ENCODE peak calls at places on chromosomes 4 and X, in nine cellular contexts. One of them, this sample, is unnamed.

GRCh38 chr4:20251061-20251795 is 477 bp upstream of the SLIT2 start:
- DNase-seq in uterus: no peak
- DNase-seq in neural crest cell: no peak
- DNase-seq in IMR-90: peak
- DNase-seq in heart right ventricle: no peak
- DNase-seq in sigmoid colon: no peak
- DNase-seq in glutamatergic neuron: no peak
- DNase-seq in fibroblast of mammary gland: no peak
- DNase-seq in A549: no peak
- DNase-seq in this sample: no peak

GRCh38 chr4:101954975-101955678 is 164.6 kb downstream of the BANK1 start:
- DNase-seq in uterus: no peak
- DNase-seq in neural crest cell: no peak
- DNase-seq in IMR-90: no peak
- DNase-seq in heart right ventricle: no peak
- DNase-seq in sigmoid colon: no peak
- DNase-seq in glutamatergic neuron: no peak
- DNase-seq in fibroblast of mammary gland: no peak
- DNase-seq in A549: no peak
- DNase-seq in this sample: no peak

GRCh38 chr4:120066182-120066524 is 495 bp downstream of the MAD2L1 start:
- DNase-seq in uterus: no peak
- DNase-seq in neural crest cell: no peak
- DNase-seq in IMR-90: no peak
- DNase-seq in heart right ventricle: no peak
- DNase-seq in sigmoid colon: no peak
- DNase-seq in glutamatergic neuron: no peak
- DNase-seq in fibroblast of mammary gland: no peak
- DNase-seq in A549: no peak
- DNase-seq in this sample: no peak

GRCh38 chrX:135652602-135653001 is 60.8 kb upstream of the CT45A1 start:
- DNase-seq in uterus: no peak
- DNase-seq in neural crest cell: no peak
- DNase-seq in IMR-90: no peak
- DNase-seq in heart right ventricle: no peak
- DNase-seq in sigmoid colon: no peak
- DNase-seq in glutamatergic neuron: no peak
- DNase-seq in fibroblast of mammary gland: no peak
- DNase-seq in A549: no peak
- DNase-seq in this sample: no peak

GRCh38 chr4:140645614-140646412 is 77.1 kb upstream of the UCP1 start:
- DNase-seq in uterus: no peak
- DNase-seq in neural crest cell: no peak
- DNase-seq in IMR-90: peak
- DNase-seq in heart right ventricle: peak
- DNase-seq in sigmoid colon: no peak
- DNase-seq in glutamatergic neuron: no peak
- DNase-seq in fibroblast of mammary gland: no peak
- DNase-seq in A549: no peak
- DNase-seq in this sample: no peak

GRCh38 chr4:32268949-32269348 is 1548.8 kb downstream of the PCDH7 start:
- DNase-seq in uterus: no peak
- DNase-seq in neural crest cell: no peak
- DNase-seq in IMR-90: no peak
- DNase-seq in heart right ventricle: no peak
- DNase-seq in sigmoid colon: no peak
- DNase-seq in glutamatergic neuron: no peak
- DNase-seq in fibroblast of mammary gland: no peak
- DNase-seq in A549: peak
- DNase-seq in this sample: no peak

GRCh38 chr4:184475096-184475461 is 729 bp upstream of the IRF2 start:
- DNase-seq in uterus: peak
- DNase-seq in neural crest cell: no peak
- DNase-seq in IMR-90: peak
- DNase-seq in heart right ventricle: peak
- DNase-seq in sigmoid colon: peak
- DNase-seq in glutamatergic neuron: no peak
- DNase-seq in fibroblast of mammary gland: peak
- DNase-seq in A549: peak
- DNase-seq in this sample: no peak

GRCh38 chrX:54494166-54494969 is 1.7 kb downstream of the FGD1 start:
- DNase-seq in uterus: no peak
- DNase-seq in neural crest cell: no peak
- DNase-seq in IMR-90: no peak
- DNase-seq in heart right ventricle: no peak
- DNase-seq in sigmoid colon: no peak
- DNase-seq in glutamatergic neuron: no peak
- DNase-seq in fibroblast of mammary gland: no peak
- DNase-seq in A549: no peak
- DNase-seq in this sample: no peak

GRCh38 chrX:31355206-31355955 is 283.5 kb upstream of the FTHL17 start:
- DNase-seq in uterus: no peak
- DNase-seq in neural crest cell: no peak
- DNase-seq in IMR-90: no peak
- DNase-seq in heart right ventricle: no peak
- DNase-seq in sigmoid colon: no peak
- DNase-seq in glutamatergic neuron: no peak
- DNase-seq in fibroblast of mammary gland: no peak
- DNase-seq in A549: no peak
- DNase-seq in this sample: no peak

GRCh38 chr4:2330119-2331042 is 68.5 kb upstream of the MXD4 start:
- DNase-seq in uterus: no peak
- DNase-seq in neural crest cell: no peak
- DNase-seq in IMR-90: peak
- DNase-seq in heart right ventricle: no peak
- DNase-seq in sigmoid colon: no peak
- DNase-seq in glutamatergic neuron: no peak
- DNase-seq in fibroblast of mammary gland: peak
- DNase-seq in A549: peak
- DNase-seq in this sample: no peak

GRCh38 chr4:92198711-92199110 is 105.1 kb upstream of the GRID2 start:
- DNase-seq in uterus: no peak
- DNase-seq in neural crest cell: no peak
- DNase-seq in IMR-90: peak
- DNase-seq in heart right ventricle: no peak
- DNase-seq in sigmoid colon: no peak
- DNase-seq in glutamatergic neuron: no peak
- DNase-seq in fibroblast of mammary gland: peak
- DNase-seq in A549: no peak
- DNase-seq in this sample: no peak

GRCh38 chr4:75512336-75513211 is 1.6 kb downstream of the RCHY1 start:
- DNase-seq in uterus: no peak
- DNase-seq in neural crest cell: no peak
- DNase-seq in IMR-90: peak
- DNase-seq in heart right ventricle: no peak
- DNase-seq in sigmoid colon: no peak
- DNase-seq in glutamatergic neuron: no peak
- DNase-seq in fibroblast of mammary gland: peak
- DNase-seq in A549: no peak
- DNase-seq in this sample: no peak

GRCh38 chrX:134932528-134933217 is 58.1 kb upstream of the SMIM10 start:
- DNase-seq in uterus: no peak
- DNase-seq in neural crest cell: no peak
- DNase-seq in IMR-90: peak
- DNase-seq in heart right ventricle: no peak
- DNase-seq in sigmoid colon: no peak
- DNase-seq in glutamatergic neuron: no peak
- DNase-seq in fibroblast of mammary gland: peak
- DNase-seq in A549: no peak
- DNase-seq in this sample: no peak

GRCh38 chr4:15118281-15118680 is 116.0 kb downstream of the CPEB2 start:
- DNase-seq in uterus: no peak
- DNase-seq in neural crest cell: no peak
- DNase-seq in IMR-90: no peak
- DNase-seq in heart right ventricle: no peak
- DNase-seq in sigmoid colon: no peak
- DNase-seq in glutamatergic neuron: no peak
- DNase-seq in fibroblast of mammary gland: no peak
- DNase-seq in A549: peak
- DNase-seq in this sample: no peak

DNA sequence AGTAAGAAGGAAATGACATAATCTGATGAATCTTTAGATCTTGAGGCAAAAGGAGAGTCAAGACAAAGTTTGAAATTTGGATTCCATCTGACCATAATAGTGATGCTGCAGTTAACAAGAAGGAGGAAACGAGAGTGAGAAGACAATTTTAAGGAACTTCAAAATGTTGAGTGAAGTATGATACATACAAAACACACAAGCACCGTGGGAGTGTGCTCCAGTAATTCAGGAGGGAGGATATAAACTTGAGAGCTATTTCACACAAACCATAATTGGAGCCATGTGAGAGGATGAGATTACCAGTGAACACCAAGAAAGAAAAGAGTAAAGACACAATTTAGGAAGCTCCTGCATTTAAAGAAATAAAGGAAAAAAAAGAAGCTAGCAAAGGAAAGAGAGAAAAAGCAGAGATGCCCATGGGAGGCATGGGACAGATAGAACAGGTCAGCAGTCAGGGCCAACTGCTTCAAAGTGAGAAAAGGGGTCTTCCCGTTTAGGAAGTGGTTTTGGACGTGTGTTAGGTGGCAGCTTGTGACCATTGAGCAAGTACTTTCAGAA is 150.7 kb upstream of the SLC7A11 start:
- DNase-seq in uterus: no peak
- DNase-seq in neural crest cell: no peak
- DNase-seq in IMR-90: no peak
- DNase-seq in heart right ventricle: no peak
- DNase-seq in sigmoid colon: no peak
- DNase-seq in glutamatergic neuron: no peak
- DNase-seq in fibroblast of mammary gland: no peak
- DNase-seq in A549: no peak
- DNase-seq in this sample: no peak
- TF ChIP-seq CTCF in uterus: no peak
- TF ChIP-seq CTCF in neural crest cell: no peak
- TF ChIP-seq CTCF in IMR-90: no peak
- TF ChIP-seq CTCF in heart right ventricle: no peak
- TF ChIP-seq CTCF in sigmoid colon: no peak
- TF ChIP-seq CTCF in glutamatergic neuron: no peak
- TF ChIP-seq CTCF in fibroblast of mammary gland: no peak
- TF ChIP-seq CTCF in A549: no peak
- TF ChIP-seq CTCF in this sample: no peak

GRCh38 chr4:168411318-168412150 is 68.8 kb downstream of the DDX60L start:
- DNase-seq in uterus: no peak
- DNase-seq in neural crest cell: no peak
- DNase-seq in IMR-90: peak
- DNase-seq in heart right ventricle: no peak
- DNase-seq in sigmoid colon: no peak
- DNase-seq in glutamatergic neuron: no peak
- DNase-seq in fibroblast of mammary gland: peak
- DNase-seq in A549: no peak
- DNase-seq in this sample: no peak
- TF ChIP-seq CTCF in uterus: no peak
- TF ChIP-seq CTCF in neural crest cell: no peak
- TF ChIP-seq CTCF in IMR-90: no peak
- TF ChIP-seq CTCF in heart right ventricle: peak
- TF ChIP-seq CTCF in sigmoid colon: no peak
- TF ChIP-seq CTCF in glutamatergic neuron: no peak
- TF ChIP-seq CTCF in fibroblast of mammary gland: no peak
- TF ChIP-seq CTCF in A549: no peak
- TF ChIP-seq CTCF in this sample: no peak

GRCh38 chrX:117987376-117987775 is 129.2 kb downstream of the KLHL13 start:
- DNase-seq in uterus: no peak
- DNase-seq in neural crest cell: no peak
- DNase-seq in IMR-90: peak
- DNase-seq in heart right ventricle: no peak
- DNase-seq in sigmoid colon: no peak
- DNase-seq in glutamatergic neuron: no peak
- DNase-seq in fibroblast of mammary gland: peak
- DNase-seq in A549: no peak
- DNase-seq in this sample: no peak

GRCh38 chrX:117990438-117990837 is 126.2 kb downstream of the KLHL13 start:
- DNase-seq in uterus: no peak
- DNase-seq in neural crest cell: no peak
- DNase-seq in IMR-90: peak
- DNase-seq in heart right ventricle: no peak
- DNase-seq in sigmoid colon: no peak
- DNase-seq in glutamatergic neuron: no peak
- DNase-seq in fibroblast of mammary gland: peak
- DNase-seq in A549: no peak
- DNase-seq in this sample: no peak

GRCh38 chrX:117989512-117989911 is 127.1 kb downstream of the KLHL13 start:
- DNase-seq in uterus: no peak
- DNase-seq in neural crest cell: no peak
- DNase-seq in IMR-90: no peak
- DNase-seq in heart right ventricle: no peak
- DNase-seq in sigmoid colon: no peak
- DNase-seq in glutamatergic neuron: no peak
- DNase-seq in fibroblast of mammary gland: no peak
- DNase-seq in A549: no peak
- DNase-seq in this sample: no peak

GRCh38 chrX:117982702-117983392 is 133.8 kb downstream of the KLHL13 start:
- DNase-seq in uterus: no peak
- DNase-seq in neural crest cell: no peak
- DNase-seq in IMR-90: no peak
- DNase-seq in heart right ventricle: no peak
- DNase-seq in sigmoid colon: no peak
- DNase-seq in glutamatergic neuron: no peak
- DNase-seq in fibroblast of mammary gland: no peak
- DNase-seq in A549: no peak
- DNase-seq in this sample: no peak

DNA sequence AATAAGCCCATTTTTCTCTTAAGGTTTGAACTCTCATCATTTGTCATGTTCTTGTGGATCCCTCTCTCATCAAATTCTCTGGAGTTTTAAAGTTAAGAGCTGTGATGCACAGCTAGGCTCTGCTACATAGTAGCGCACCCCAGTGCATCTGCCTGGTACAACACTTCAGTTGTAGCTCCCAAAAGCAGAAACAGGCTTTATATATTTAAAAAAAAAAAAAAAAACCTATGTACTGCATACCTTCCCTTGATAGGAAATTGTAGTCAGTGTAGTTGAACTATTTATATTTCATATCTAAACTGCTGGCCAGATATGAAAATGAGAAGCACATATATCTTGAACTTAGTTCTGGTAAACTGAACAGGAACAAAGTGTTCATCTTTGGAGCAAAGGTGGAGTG is 131.4 kb downstream of the KLHL13 start:
- DNase-seq in uterus: no peak
- DNase-seq in neural crest cell: no peak
- DNase-seq in IMR-90: peak
- DNase-seq in heart right ventricle: no peak
- DNase-seq in sigmoid colon: no peak
- DNase-seq in glutamatergic neuron: peak
- DNase-seq in fibroblast of mammary gland: no peak
- DNase-seq in A549: peak
- DNase-seq in this sample: no peak
- TF ChIP-seq CTCF in uterus: no peak
- TF ChIP-seq CTCF in neural crest cell: peak
- TF ChIP-seq CTCF in IMR-90: peak
- TF ChIP-seq CTCF in heart right ventricle: peak
- TF ChIP-seq CTCF in sigmoid colon: no peak
- TF ChIP-seq CTCF in glutamatergic neuron: no peak
- TF ChIP-seq CTCF in fibroblast of mammary gland: peak
- TF ChIP-seq CTCF in A549: no peak
- TF ChIP-seq CTCF in this sample: no peak

DNA sequence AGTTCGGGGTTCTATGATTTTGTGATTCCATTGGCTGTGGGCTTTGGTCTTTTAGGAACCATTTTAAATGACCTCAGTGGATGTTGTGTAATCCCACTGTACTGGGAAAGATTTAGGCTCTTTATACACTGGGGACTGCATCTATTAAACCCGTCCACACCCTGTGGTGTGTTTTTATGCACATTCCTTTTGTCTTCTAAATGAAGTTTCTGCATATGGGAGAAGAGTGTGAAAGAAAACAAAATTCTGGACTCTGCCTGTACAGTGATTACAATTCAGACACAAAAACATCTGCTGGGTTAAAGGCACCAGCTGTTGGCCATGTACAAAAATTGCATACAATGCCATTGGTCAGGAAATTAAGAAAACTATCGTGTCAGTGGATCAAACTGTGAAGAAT is 570.8 kb downstream of the SPRY1 start:
- DNase-seq in uterus: no peak
- DNase-seq in neural crest cell: no peak
- DNase-seq in IMR-90: no peak
- DNase-seq in heart right ventricle: no peak
- DNase-seq in sigmoid colon: no peak
- DNase-seq in glutamatergic neuron: no peak
- DNase-seq in fibroblast of mammary gland: peak
- DNase-seq in A549: no peak
- DNase-seq in this sample: no peak
- TF ChIP-seq CTCF in uterus: no peak
- TF ChIP-seq CTCF in neural crest cell: no peak
- TF ChIP-seq CTCF in IMR-90: no peak
- TF ChIP-seq CTCF in heart right ventricle: no peak
- TF ChIP-seq CTCF in sigmoid colon: no peak
- TF ChIP-seq CTCF in glutamatergic neuron: no peak
- TF ChIP-seq CTCF in fibroblast of mammary gland: no peak
- TF ChIP-seq CTCF in A549: no peak
- TF ChIP-seq CTCF in this sample: peak

This sample was measured in chondrocyte.